ENCODE peak calls at places on chromosome 19, in seven cellular contexts. One of them, this sample, is unnamed.

GRCh38 chr19:40221858-40222619 is 3.9 kb upstream of the TTC9B start:
- DNase-seq in heart right ventricle: peak; percentile 58
- DNase-seq in GM23338: peak; percentile 95
- DNase-seq in AG04450: peak; percentile 73
- DNase-seq in left lung: no peak
- DNase-seq in tibial artery: peak; percentile 81
- DNase-seq in brain microvascular endothelial cell: peak; percentile 92
- DNase-seq in this sample: no peak

GRCh38 chr19:344625-345319 is at the start of gene MIER2:
- DNase-seq in heart right ventricle: peak; percentile 90
- DNase-seq in GM23338: peak; percentile 83
- DNase-seq in AG04450: peak; percentile 16
- DNase-seq in left lung: peak; percentile 91
- DNase-seq in tibial artery: peak; percentile 65
- DNase-seq in brain microvascular endothelial cell: peak; percentile 71
- DNase-seq in this sample: peak; percentile 95

GRCh38 chr19:45355910-45356309 is 14.5 kb downstream of the ERCC2 start:
- DNase-seq in heart right ventricle: no peak
- DNase-seq in GM23338: no peak
- DNase-seq in AG04450: no peak
- DNase-seq in left lung: no peak
- DNase-seq in tibial artery: no peak
- DNase-seq in brain microvascular endothelial cell: no peak
- DNase-seq in this sample: no peak

GRCh38 chr19:1062387-1063029 is 4.5 kb upstream of the ARHGAP45 start:
- DNase-seq in heart right ventricle: no peak
- DNase-seq in GM23338: peak; percentile 51
- DNase-seq in AG04450: no peak
- DNase-seq in left lung: peak; percentile 77
- DNase-seq in tibial artery: no peak
- DNase-seq in brain microvascular endothelial cell: no peak
- DNase-seq in this sample: no peak

GRCh38 chr19:46766569-46767317 is 20.5 kb upstream of the STRN4 start:
- DNase-seq in heart right ventricle: no peak
- DNase-seq in GM23338: peak; percentile 89
- DNase-seq in AG04450: no peak
- DNase-seq in left lung: peak; percentile 82
- DNase-seq in tibial artery: peak; percentile 51
- DNase-seq in brain microvascular endothelial cell: no peak
- DNase-seq in this sample: no peak

GRCh38 chr19:31350033-31350692 is 927 bp upstream of the TSHZ3 start:
- DNase-seq in heart right ventricle: peak; percentile 44
- DNase-seq in GM23338: no peak
- DNase-seq in AG04450: no peak
- DNase-seq in left lung: no peak
- DNase-seq in tibial artery: peak; percentile 37
- DNase-seq in brain microvascular endothelial cell: no peak
- DNase-seq in this sample: no peak

GRCh38 chr19:28074773-28075172 is 1138.2 kb downstream of the UQCRFS1 start:
- DNase-seq in heart right ventricle: no peak
- DNase-seq in GM23338: no peak
- DNase-seq in AG04450: no peak
- DNase-seq in left lung: no peak
- DNase-seq in tibial artery: no peak
- DNase-seq in brain microvascular endothelial cell: no peak
- DNase-seq in this sample: no peak

GRCh38 chr19:6719540-6719861 is 949 bp downstream of the C3 start:
- DNase-seq in heart right ventricle: no peak
- DNase-seq in GM23338: no peak
- DNase-seq in AG04450: no peak
- DNase-seq in left lung: no peak
- DNase-seq in tibial artery: no peak
- DNase-seq in brain microvascular endothelial cell: no peak
- DNase-seq in this sample: no peak

GRCh38 chr19:30669329-30670010 is 297.3 kb downstream of the ZNF536 start:
- DNase-seq in heart right ventricle: peak; percentile 76
- DNase-seq in GM23338: peak; percentile 85
- DNase-seq in AG04450: no peak
- DNase-seq in left lung: peak; percentile 88
- DNase-seq in tibial artery: peak; percentile 60
- DNase-seq in brain microvascular endothelial cell: peak; percentile 29
- DNase-seq in this sample: no peak

GRCh38 chr19:48444129-48444932 is 1.5 kb upstream of the GRWD1 start:
- DNase-seq in heart right ventricle: no peak
- DNase-seq in GM23338: peak; percentile 54
- DNase-seq in AG04450: no peak
- DNase-seq in left lung: peak; percentile 70
- DNase-seq in tibial artery: no peak
- DNase-seq in brain microvascular endothelial cell: no peak
- DNase-seq in this sample: no peak

GRCh38 chr19:10290876-10291553 is 1.3 kb downstream of the ICAM5 start:
- DNase-seq in heart right ventricle: peak; percentile 64
- DNase-seq in GM23338: peak; percentile 76
- DNase-seq in AG04450: no peak
- DNase-seq in left lung: peak; percentile 91
- DNase-seq in tibial artery: no peak
- DNase-seq in brain microvascular endothelial cell: no peak
- DNase-seq in this sample: no peak

GRCh38 chr19:4971424-4971793 is 2.5 kb downstream of the KDM4B start:
- DNase-seq in heart right ventricle: no peak
- DNase-seq in GM23338: peak; percentile 82
- DNase-seq in AG04450: no peak
- DNase-seq in left lung: peak; percentile 74
- DNase-seq in tibial artery: peak; percentile 47
- DNase-seq in brain microvascular endothelial cell: no peak
- DNase-seq in this sample: no peak

GRCh38 chr19:43784981-43785808 is 4.4 kb upstream of the KCNN4 start:
- DNase-seq in heart right ventricle: no peak
- DNase-seq in GM23338: peak; percentile 92
- DNase-seq in AG04450: peak; percentile 29
- DNase-seq in left lung: peak; percentile 70
- DNase-seq in tibial artery: no peak
- DNase-seq in brain microvascular endothelial cell: peak; percentile 57
- DNase-seq in this sample: no peak
- TF ChIP-seq CTCF in heart right ventricle: peak; percentile 94
- TF ChIP-seq CTCF in GM23338: peak; percentile 98
- TF ChIP-seq CTCF in AG04450: peak; percentile 100
- TF ChIP-seq CTCF in left lung: peak; percentile 95
- TF ChIP-seq CTCF in tibial artery: peak; percentile 99
- TF ChIP-seq CTCF in brain microvascular endothelial cell: peak; percentile 100
- TF ChIP-seq CTCF in this sample: peak; percentile 99

DNA sequence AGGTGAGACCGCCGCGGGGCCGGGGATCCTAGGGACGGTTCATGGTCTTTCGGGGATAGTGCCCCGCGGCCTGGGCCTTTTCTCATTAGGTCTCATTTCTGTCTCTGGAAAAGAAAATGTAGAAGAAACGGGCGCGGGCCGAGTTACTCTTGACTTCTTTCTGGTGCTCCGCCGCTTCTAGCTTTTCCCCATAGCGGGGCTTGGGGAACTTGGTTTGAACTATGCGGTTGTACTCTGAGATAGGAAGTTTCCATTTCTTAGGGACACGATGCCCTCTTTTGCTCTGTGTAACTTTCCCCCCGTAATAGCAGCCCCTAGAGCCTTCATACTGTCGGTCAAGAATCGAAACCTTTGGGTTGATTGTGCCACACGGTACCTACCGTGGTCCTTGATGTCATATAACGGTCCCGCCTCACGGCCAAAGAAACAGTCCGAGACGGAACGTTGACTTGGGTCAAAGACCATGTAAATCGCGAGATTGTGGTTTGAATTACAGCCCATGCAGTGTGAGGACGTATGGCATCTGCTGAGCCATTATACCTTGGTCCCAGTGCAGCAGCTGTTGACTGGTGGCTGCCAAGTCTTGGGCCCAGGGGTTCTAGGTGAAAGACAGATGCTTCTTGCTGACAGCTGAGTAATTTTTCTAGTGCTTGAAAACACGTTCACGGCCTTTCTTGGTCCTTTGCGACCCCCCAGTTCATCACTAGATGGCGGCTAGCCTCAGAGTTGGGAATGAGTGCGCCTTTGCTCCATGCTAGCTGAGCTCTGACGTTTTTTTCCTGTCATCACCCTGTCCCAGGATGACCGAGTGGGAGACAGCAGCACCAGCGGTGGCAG is 487 bp downstream of the RPS5 start:
- DNase-seq in heart right ventricle: no peak
- DNase-seq in GM23338: no peak
- DNase-seq in AG04450: no peak
- DNase-seq in left lung: no peak
- DNase-seq in tibial artery: no peak
- DNase-seq in brain microvascular endothelial cell: no peak
- DNase-seq in this sample: peak; percentile 38
- TF ChIP-seq CTCF in heart right ventricle: no peak
- TF ChIP-seq CTCF in GM23338: peak; percentile 26
- TF ChIP-seq CTCF in AG04450: no peak
- TF ChIP-seq CTCF in left lung: no peak
- TF ChIP-seq CTCF in tibial artery: no peak
- TF ChIP-seq CTCF in brain microvascular endothelial cell: peak; percentile 3
- TF ChIP-seq CTCF in this sample: peak; percentile 7

GRCh38 chr19:35552534-35553384 is 7.3 kb downstream of the TMEM147 start:
- DNase-seq in heart right ventricle: no peak
- DNase-seq in GM23338: no peak
- DNase-seq in AG04450: no peak
- DNase-seq in left lung: peak; percentile 50
- DNase-seq in tibial artery: no peak
- DNase-seq in brain microvascular endothelial cell: no peak
- DNase-seq in this sample: no peak
- TF ChIP-seq CTCF in heart right ventricle: no peak
- TF ChIP-seq CTCF in GM23338: no peak
- TF ChIP-seq CTCF in AG04450: no peak
- TF ChIP-seq CTCF in left lung: no peak
- TF ChIP-seq CTCF in tibial artery: no peak
- TF ChIP-seq CTCF in brain microvascular endothelial cell: no peak
- TF ChIP-seq CTCF in this sample: no peak

GRCh38 chr19:50703915-50704548 is 15.6 kb downstream of the SHANK1 start:
- DNase-seq in heart right ventricle: no peak
- DNase-seq in GM23338: peak; percentile 73
- DNase-seq in AG04450: no peak
- DNase-seq in left lung: no peak
- DNase-seq in tibial artery: no peak
- DNase-seq in brain microvascular endothelial cell: no peak
- DNase-seq in this sample: no peak

GRCh38 chr19:50706387-50706786 is 13.2 kb downstream of the SHANK1 start:
- DNase-seq in heart right ventricle: no peak
- DNase-seq in GM23338: no peak
- DNase-seq in AG04450: no peak
- DNase-seq in left lung: peak; percentile 13
- DNase-seq in tibial artery: no peak
- DNase-seq in brain microvascular endothelial cell: no peak
- DNase-seq in this sample: no peak

GRCh38 chr19:50702870-50703829 is 16.5 kb downstream of the SHANK1 start:
- DNase-seq in heart right ventricle: no peak
- DNase-seq in GM23338: peak; percentile 56
- DNase-seq in AG04450: no peak
- DNase-seq in left lung: no peak
- DNase-seq in tibial artery: no peak
- DNase-seq in brain microvascular endothelial cell: no peak
- DNase-seq in this sample: no peak

GRCh38 chr19:50708179-50708879 is 11.3 kb downstream of the SHANK1 start:
- DNase-seq in heart right ventricle: no peak
- DNase-seq in GM23338: no peak
- DNase-seq in AG04450: no peak
- DNase-seq in left lung: peak; percentile 31
- DNase-seq in tibial artery: no peak
- DNase-seq in brain microvascular endothelial cell: no peak
- DNase-seq in this sample: no peak

DNA sequence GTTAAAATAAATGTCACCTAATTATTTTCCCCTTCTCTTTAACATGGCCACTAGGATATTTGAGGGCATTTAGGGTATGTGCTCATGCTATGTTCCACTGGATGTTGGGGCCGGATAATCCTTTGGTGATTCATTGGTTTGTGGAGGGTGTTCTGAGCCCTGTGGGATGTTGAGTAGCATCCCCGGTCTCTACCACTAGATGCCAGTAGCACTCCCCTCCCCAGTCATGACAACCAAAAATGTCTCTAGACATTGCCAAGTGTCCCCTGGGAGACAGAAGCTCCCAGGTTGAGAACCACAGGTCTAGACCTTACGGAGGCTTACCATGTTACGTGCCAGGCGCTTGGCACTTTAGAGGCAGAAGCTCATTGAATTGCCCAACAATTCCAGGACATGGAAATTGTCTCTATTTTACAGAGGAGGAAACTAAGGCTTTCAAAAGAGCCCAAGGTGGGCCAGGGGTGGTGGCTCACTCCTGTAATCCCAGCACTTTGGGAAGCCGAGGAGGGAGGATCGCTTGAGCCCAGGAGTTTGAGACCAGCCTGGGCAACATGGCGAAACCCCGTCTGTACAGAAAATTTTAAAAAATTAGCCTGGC is 14.1 kb downstream of the SHANK1 start:
- DNase-seq in heart right ventricle: no peak
- DNase-seq in GM23338: peak; percentile 88
- DNase-seq in AG04450: peak; percentile 30
- DNase-seq in left lung: no peak
- DNase-seq in tibial artery: no peak
- DNase-seq in brain microvascular endothelial cell: peak; percentile 68
- DNase-seq in this sample: no peak
- TF ChIP-seq CTCF in heart right ventricle: peak; percentile 46
- TF ChIP-seq CTCF in GM23338: peak; percentile 87
- TF ChIP-seq CTCF in AG04450: peak; percentile 94
- TF ChIP-seq CTCF in left lung: peak; percentile 45
- TF ChIP-seq CTCF in tibial artery: peak; percentile 9
- TF ChIP-seq CTCF in brain microvascular endothelial cell: peak; percentile 79
- TF ChIP-seq CTCF in this sample: peak; percentile 78

GRCh38 chr19:50258918-50259372 is 55.5 kb downstream of the MYH14 start:
- DNase-seq in heart right ventricle: peak; percentile 23
- DNase-seq in GM23338: peak; percentile 84
- DNase-seq in AG04450: no peak
- DNase-seq in left lung: peak; percentile 76
- DNase-seq in tibial artery: no peak
- DNase-seq in brain microvascular endothelial cell: no peak
- DNase-seq in this sample: no peak
- TF ChIP-seq CTCF in heart right ventricle: peak; percentile 52
- TF ChIP-seq CTCF in GM23338: peak; percentile 93
- TF ChIP-seq CTCF in AG04450: peak; percentile 17
- TF ChIP-seq CTCF in left lung: peak; percentile 59
- TF ChIP-seq CTCF in tibial artery: peak; percentile 11
- TF ChIP-seq CTCF in brain microvascular endothelial cell: peak; percentile 41
- TF ChIP-seq CTCF in this sample: peak; percentile 71

This sample was measured in chondrocyte.